ENCODE peak calls at places on chromosome 9, in four cellular contexts. C, G, Q and N are unnamed samples.

GRCh38 chr9:81242866-81243265 is 446.5 kb downstream of the TLE1 start:
- DNase-seq in C (no peak), G (no peak), Q (no peak), N (no peak)

GRCh38 chr9:132040808-132041207 is 38.9 kb downstream of the MED27 start:
- DNase-seq in C (no peak), G (no peak), Q (no peak), N (no peak)

GRCh38 chr9:13034696-13035006 is 244.8 kb downstream of the MPDZ start:
- DNase-seq in C (no peak), G (no peak), Q (no peak), N (no peak)

GRCh38 chr9:17744786-17745185 is 165.9 kb downstream of the SH3GL2 start:
- DNase-seq in C (no peak), G (no peak), Q (no peak), N (no peak)

GRCh38 chr9:10661376-10661775 is 48.6 kb upstream of the PTPRD start:
- DNase-seq in C (no peak), G (no peak), Q (no peak), N (no peak)

GRCh38 chr9:92763721-92764380 is 782 bp downstream of the BICD2 start:
- DNase-seq in C (peak; percentile 57), G (peak; percentile 42), Q (no peak), N (peak; percentile 53)

GRCh38 chr9:20032413-20033006 is 243.7 kb upstream of the SLC24A2 start:
- DNase-seq in C (no peak), G (peak; percentile 73), Q (no peak), N (no peak)

GRCh38 chr9:112831281-112831851 is 59.3 kb downstream of the SLC46A2 start:
- DNase-seq in C (no peak), G (peak; percentile 43), Q (no peak), N (no peak)

GRCh38 chr9:124870723-124871122 is 8.8 kb downstream of the ARPC5L start:
- DNase-seq in C (no peak), G (no peak), Q (no peak), N (no peak)

GRCh38 chr9:21605489-21605931 is 123.4 kb upstream of the IFNE start:
- DNase-seq in C (no peak), G (no peak), Q (no peak), N (no peak)

GRCh38 chr9:33234511-33235467 is 5.2 kb upstream of the SPINK4 start:
- DNase-seq in C (no peak), G (no peak), Q (no peak), N (no peak)

GRCh38 chr9:135418161-135418560 is 61.4 kb upstream of the PPP1R26 start:
- DNase-seq in C (no peak), G (no peak), Q (no peak), N (no peak)

GRCh38 chr9:135414293-135414692 is 65.3 kb upstream of the PPP1R26 start:
- DNase-seq in C (no peak), G (no peak), Q (no peak), N (no peak)

GRCh38 chr9:135415586-135415985 is 64.0 kb upstream of the PPP1R26 start:
- DNase-seq in C (no peak), G (no peak), Q (no peak), N (no peak)

GRCh38 chr9:135419106-135419505 is 60.5 kb upstream of the PPP1R26 start:
- DNase-seq in C (no peak), G (no peak), Q (no peak), N (no peak)

DNA sequence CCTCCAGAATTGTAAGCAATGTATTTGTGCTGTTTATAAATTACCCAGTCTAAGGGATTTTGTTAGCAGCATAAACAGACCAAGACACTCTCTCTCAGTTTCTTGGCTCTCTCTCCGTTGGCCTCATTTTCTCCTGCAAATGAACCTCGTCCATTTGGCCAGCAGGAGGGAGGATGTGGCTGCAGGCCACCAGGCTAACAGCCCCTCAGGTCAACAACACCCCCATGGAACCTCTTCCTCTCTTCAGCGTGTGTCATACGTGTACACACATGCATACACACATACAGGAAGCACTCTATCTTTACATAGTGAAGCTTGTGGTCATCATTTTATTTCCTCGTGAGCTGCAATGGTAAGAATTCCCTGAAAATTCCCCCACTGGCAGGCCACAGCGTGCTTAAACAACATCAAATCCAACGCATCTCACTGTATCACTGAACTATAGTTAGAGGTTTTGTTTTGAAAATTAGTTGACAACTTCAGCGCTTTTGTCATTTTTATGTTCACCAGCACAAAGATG is 62.8 kb upstream of the PPP1R26 start:
- DNase-seq in C (no peak), G (no peak), Q (no peak), N (no peak)
- TF ChIP-seq CTCF in C (no peak), G (no peak), Q (no peak), N (no peak)

GRCh38 chr9:126401107-126401506 is 74.5 kb downstream of the MVB12B start:
- DNase-seq in C (no peak), G (peak; percentile 53), Q (no peak), N (no peak)

GRCh38 chr9:126399789-126400188 is 73.2 kb downstream of the MVB12B start:
- DNase-seq in C (no peak), G (no peak), Q (no peak), N (no peak)

GRCh38 chr9:126400571-126400970 is 73.9 kb downstream of the MVB12B start:
- DNase-seq in C (no peak), G (no peak), Q (no peak), N (no peak)

GRCh38 chr9:126398403-126399058 is 71.9 kb downstream of the MVB12B start:
- DNase-seq in C (peak; percentile 54), G (peak; percentile 72), Q (peak; percentile 29), N (peak; percentile 83)

DNA sequence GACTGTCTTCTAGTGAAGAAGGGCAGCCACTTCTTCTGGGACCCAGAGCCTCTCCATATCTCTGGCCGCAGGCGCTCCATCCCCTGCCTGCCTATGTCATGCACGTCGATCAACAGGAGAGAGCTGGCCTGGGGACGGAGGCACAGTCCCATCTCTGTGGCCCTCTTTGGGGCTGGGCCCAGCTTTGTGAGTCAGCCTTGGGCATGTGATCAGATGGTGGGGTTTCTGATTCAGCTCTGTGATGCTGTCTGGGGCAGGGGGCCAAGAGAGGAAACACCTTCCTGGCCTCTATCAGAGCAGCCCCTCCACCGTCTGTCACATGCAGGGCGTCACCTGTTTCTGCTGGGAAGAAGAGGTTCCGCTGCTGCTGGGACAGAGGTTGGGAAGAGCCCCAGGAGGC is 72.6 kb downstream of the MVB12B start:
- DNase-seq in C (no peak), G (no peak), Q (no peak), N (no peak)
- TF ChIP-seq CTCF in C (no peak), G (no peak), Q (no peak), N (no peak)

GRCh38 chr9:114506082-114506390 is 763 bp upstream of the WHRN start:
- DNase-seq in C (no peak), G (no peak), Q (no peak), N (no peak)

GRCh38 chr9:114503522-114504340 is 1.5 kb downstream of the WHRN start:
- DNase-seq in C (no peak), G (no peak), Q (no peak), N (no peak)

GRCh38 chr9:114504341-114505186 is 709 bp downstream of the WHRN start:
- DNase-seq in C (no peak), G (peak; percentile 37), Q (no peak), N (peak; percentile 35)

GRCh38 chr9:114505187-114506081 is at the start of gene WHRN:
- DNase-seq in C (peak; percentile 82), G (peak; percentile 89), Q (peak; percentile 72), N (peak; percentile 92)

GRCh38 chr9:114507726-114508125 is 2.5 kb upstream of the WHRN start:
- DNase-seq in C (peak; percentile 64), G (no peak), Q (no peak), N (peak; percentile 42)
- TF ChIP-seq CTCF in C (peak; percentile 81), G (no peak), Q (no peak), N (peak; percentile 43)

GRCh38 chr9:105413486-105414068 is 34.3 kb upstream of the FSD1L start:
- DNase-seq in C (no peak), G (no peak), Q (no peak), N (no peak)
- TF ChIP-seq CTCF in C (peak; percentile 38), G (no peak), Q (no peak), N (peak; percentile 25)

GRCh38 chr9:129835128-129835859 is at the start of the genes C9orf78 and USP20:
- DNase-seq in C (peak; percentile 99), G (peak; percentile 96), Q (peak; percentile 83), N (peak; percentile 100)
- TF ChIP-seq CTCF in C (no peak), G (no peak), Q (no peak), N (no peak)

GRCh38 chr9:121298016-121298538 is 30.1 kb downstream of the GSN start:
- DNase-seq in C (no peak), G (no peak), Q (no peak), N (no peak)
- TF ChIP-seq CTCF in C (no peak), G (no peak), Q (no peak), N (no peak)

GRCh38 chr9:69149321-69149807 is 24.7 kb upstream of the TJP2 start:
- DNase-seq in C (no peak), G (no peak), Q (no peak), N (no peak)
- TF ChIP-seq CTCF in C (no peak), G (peak; percentile 18), Q (peak; percentile 64), N (no peak)

DNA sequence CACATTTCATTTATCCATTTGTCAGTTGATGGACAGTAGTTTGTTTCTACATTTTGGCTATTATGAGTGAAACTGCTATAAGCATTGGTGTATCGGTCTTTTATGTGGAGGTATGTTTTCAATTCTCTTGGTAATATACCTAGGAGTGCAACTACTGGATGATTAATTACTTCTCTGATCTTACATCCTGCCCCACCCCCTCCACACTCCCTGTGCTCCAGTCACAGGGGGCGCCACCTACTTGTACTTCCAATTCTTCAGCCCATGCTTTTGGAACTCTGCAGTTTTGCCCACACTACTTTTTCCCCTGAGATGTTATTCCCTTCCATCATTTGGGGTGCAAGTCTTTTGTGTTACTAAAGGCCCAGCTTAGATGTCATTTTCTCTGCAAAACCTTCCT is 42.0 kb downstream of the SEC61B start:
- DNase-seq in C (no peak), G (no peak), Q (no peak), N (no peak)
- TF ChIP-seq CTCF in C (peak; percentile 65), G (no peak), Q (no peak), N (no peak)

DNA sequence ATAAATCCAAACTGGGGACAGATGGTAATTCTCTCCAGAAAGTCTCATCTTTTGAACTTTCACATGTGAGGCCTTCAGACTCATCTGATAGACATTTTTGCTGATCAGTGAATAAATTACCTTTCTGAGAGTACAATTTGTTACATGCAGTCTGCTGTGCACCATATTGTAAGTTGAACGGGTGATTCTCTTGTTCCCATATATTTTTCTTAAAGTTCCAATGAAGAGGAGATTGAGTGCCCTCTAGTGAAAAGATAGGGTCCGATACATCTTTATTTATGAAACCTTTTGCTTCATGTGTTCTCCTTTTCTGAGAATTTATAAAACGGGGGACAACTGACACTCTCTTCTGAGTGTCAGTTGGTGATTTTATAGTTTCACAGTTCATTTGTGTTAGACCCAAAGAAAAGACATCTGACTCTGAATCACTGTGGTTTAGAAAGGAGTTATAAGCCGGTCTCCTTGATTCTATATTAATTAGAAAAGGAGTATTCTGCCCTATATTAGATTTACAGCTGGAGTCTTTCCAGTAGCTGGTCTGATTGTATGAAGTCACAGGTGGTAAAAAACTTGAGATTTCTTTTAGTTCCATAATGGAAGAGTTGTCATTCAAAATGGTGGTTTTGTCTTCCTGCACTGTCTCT is 30.4 kb downstream of the GNG10 start:
- DNase-seq in C (peak; percentile 43), G (no peak), Q (no peak), N (no peak)
- TF ChIP-seq CTCF in C (peak; percentile 82), G (peak; percentile 14), Q (no peak), N (peak; percentile 20)